ENCODE peak calls at places on chromosomes 12 and 14, in four cellular contexts. M is GM12878, K is K562, L is HepG2. Y is an unnamed sample.

GRCh38 chr12:87661770-87662402 is 367.3 kb downstream of the C12orf50 start:
- DNase-seq in L (no peak), K (no peak), M (no peak), Y (no peak)

GRCh38 chr12:26264215-26264838 is 69.0 kb downstream of the SSPN start:
- DNase-seq in K (no peak), M (no peak), L (no peak), Y (no peak)

GRCh38 chr12:26318661-26319068 is 123.3 kb downstream of the SSPN start:
- DNase-seq in L (peak; percentile 73), K (peak; percentile 51), M (no peak), Y (no peak)

GRCh38 chr12:8827551-8828347 is 5.3 kb downstream of the A2ML1 start:
- DNase-seq in M (no peak), L (no peak), K (no peak), Y (no peak)

GRCh38 chr12:26668847-26669246 is 164.1 kb downstream of the ITPR2 start:
- DNase-seq in M (no peak), K (no peak), L (peak; percentile 55), Y (no peak)

GRCh38 chr12:79886917-79887519 is 47.9 kb downstream of the PPP1R12A start:
- DNase-seq in L (peak; percentile 54), M (peak; percentile 23), K (peak; percentile 14), Y (no peak)

GRCh38 chr14:105420976-105421674 is 1.5 kb downstream of the MTA1 start:
- DNase-seq in K (no peak), M (no peak), L (no peak), Y (no peak)

GRCh38 chr12:113929312-113929989 is 36.7 kb downstream of the RBM19 start:
- DNase-seq in L (no peak), K (no peak), M (no peak), Y (no peak)

GRCh38 chr12:123655420-123655819 is 15.5 kb upstream of the TCTN2 start:
- DNase-seq in K (no peak), L (no peak), M (peak; percentile 48), Y (no peak)

GRCh38 chr14:104437703-104438102 is 141.9 kb upstream of the C14orf180 start:
- DNase-seq in L (no peak), K (no peak), M (no peak), Y (no peak)

GRCh38 chr12:18799561-18799960 is 61.6 kb downstream of the CAPZA3 start:
- DNase-seq in L (no peak), K (no peak), M (no peak), Y (no peak)

GRCh38 chr12:32885831-32886230 is 10.7 kb downstream of the PKP2 start:
- DNase-seq in M (no peak), L (no peak), K (no peak), Y (no peak)

GRCh38 chr12:2640709-2641108 is 154.1 kb upstream of the FKBP4 start:
- DNase-seq in L (no peak), K (peak; percentile 16), M (no peak), Y (peak; percentile 76)

DNA sequence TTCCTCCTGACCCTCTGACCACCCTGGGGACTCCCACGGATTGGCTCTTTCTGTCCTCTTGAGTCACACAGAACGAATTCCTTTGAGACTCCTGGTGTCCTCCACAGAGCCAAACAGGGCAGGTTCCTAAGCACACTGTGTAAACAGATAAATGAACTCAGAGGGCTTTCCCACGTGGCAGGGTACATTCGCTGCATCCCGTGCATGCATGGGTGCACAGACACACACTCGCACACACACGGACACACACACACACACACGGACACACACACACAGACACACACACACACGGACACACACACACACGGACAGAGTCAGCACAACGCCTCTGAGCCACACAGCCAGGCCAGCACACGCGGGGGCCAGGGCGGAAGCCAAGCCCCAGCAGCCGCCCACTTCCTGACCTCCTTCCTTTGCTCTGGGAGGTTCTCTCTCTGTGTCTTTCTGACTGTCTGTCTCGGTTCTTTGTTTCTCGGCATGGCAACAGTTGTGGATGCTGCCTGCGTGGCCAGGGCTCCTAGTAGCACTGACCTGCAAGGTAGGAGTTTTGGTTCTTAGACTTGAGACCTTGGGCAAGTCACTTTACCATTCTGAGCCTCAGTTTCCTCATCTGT is 706 bp downstream of the CRACR2A start:
- DNase-seq in K (peak; percentile 51), L (peak; percentile 13), M (peak; percentile 45), Y (no peak)
- TF ChIP-seq CHD4 in K (no peak), L (no peak), M (no peak), Y (no peak)

GRCh38 chr12:31222620-31223222 is 103.2 kb downstream of the SINHCAF start:
- DNase-seq in L (no peak), M (no peak), K (no peak), Y (no peak)

GRCh38 chr12:31220061-31220460 is 105.9 kb downstream of the SINHCAF start:
- DNase-seq in L (no peak), M (no peak), K (no peak), Y (no peak)

GRCh38 chr12:31221566-31221945 is 104.4 kb downstream of the SINHCAF start:
- DNase-seq in K (no peak), M (no peak), L (no peak), Y (no peak)

GRCh38 chr12:31219521-31219920 is 106.4 kb downstream of the SINHCAF start:
- DNase-seq in L (no peak), M (no peak), K (no peak), Y (no peak)

DNA sequence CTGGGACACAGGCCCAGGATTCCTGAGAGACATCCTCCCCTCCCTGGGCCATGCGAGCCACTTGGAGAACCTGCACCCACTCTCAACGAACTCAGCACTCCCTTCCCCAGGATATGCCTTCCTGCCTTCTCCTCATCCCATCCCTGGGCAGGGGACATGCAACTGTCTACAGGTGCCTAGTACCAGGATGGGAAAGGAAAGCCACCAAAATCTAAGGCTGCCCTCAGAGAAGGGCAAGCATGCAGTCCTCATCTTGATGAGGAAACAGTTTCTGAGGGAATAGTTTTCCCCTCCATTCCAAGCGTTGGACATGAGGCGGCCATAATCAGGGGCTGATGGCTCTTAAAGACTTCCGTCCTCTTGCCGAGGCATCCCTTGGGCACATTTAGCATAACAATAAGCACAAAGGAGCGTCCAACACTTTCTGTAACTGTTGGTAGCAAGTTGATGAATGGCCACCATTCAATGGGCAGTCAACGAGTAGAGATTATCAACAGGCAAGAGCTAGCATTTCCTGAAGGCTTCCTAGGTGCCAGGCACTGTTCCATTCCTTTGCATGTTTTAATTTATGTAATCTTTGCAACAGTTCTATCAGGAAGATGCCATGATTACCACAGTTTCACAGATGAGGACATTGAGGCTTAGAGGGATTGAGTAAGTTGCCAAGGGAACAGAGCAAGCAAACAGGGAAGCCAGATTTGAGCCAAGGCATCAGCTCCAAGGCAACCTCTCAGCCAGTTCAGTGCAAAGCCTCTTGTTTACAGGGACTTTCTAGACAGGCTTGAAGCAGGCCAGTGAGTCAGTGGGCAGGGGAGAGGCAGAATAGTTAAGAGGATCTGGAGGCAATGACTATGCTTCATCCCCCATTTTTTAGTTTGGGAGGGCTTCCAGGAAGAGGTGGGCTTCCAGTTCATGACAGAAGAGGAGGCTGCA is 105.1 kb downstream of the SINHCAF start:
- DNase-seq in K (no peak), M (no peak), L (no peak), Y (no peak)
- TF ChIP-seq CHD4 in K (no peak), M (no peak), L (no peak), Y (no peak)

GRCh38 chr14:63130531-63130930 is 73.7 kb upstream of the RHOJ start:
- DNase-seq in L (no peak), K (no peak), M (no peak), Y (no peak)

GRCh38 chr14:63134801-63135200 is 69.4 kb upstream of the RHOJ start:
- DNase-seq in L (no peak), K (no peak), M (no peak), Y (no peak)
- TF ChIP-seq CHD4 in L (no peak), K (no peak), M (no peak), Y (no peak)

DNA sequence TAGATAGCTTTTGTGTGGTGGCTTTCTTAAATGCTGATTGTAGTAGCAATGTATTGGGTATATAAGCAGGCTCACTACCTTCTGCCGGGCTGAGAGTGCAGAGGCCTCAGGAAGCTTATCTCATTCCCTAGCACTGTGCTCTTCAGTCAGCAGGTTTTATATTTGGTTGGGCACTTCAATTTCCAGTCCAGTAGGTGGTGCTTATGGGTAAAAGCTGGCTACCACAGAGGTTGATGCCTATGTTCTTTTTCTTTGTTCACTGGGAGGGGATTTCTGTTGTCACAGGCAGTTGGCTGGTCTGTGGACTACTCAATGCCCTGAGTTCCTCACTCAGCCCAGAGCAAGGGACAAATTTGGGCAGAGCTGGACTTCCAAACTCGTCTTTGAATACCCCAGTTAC is 43.0 kb upstream of the GLIPR1 start:
- DNase-seq in M (no peak), L (peak; percentile 39), K (no peak), Y (no peak)
- TF ChIP-seq CHD4 in M (no peak), L (no peak), K (no peak), Y (no peak)

DNA sequence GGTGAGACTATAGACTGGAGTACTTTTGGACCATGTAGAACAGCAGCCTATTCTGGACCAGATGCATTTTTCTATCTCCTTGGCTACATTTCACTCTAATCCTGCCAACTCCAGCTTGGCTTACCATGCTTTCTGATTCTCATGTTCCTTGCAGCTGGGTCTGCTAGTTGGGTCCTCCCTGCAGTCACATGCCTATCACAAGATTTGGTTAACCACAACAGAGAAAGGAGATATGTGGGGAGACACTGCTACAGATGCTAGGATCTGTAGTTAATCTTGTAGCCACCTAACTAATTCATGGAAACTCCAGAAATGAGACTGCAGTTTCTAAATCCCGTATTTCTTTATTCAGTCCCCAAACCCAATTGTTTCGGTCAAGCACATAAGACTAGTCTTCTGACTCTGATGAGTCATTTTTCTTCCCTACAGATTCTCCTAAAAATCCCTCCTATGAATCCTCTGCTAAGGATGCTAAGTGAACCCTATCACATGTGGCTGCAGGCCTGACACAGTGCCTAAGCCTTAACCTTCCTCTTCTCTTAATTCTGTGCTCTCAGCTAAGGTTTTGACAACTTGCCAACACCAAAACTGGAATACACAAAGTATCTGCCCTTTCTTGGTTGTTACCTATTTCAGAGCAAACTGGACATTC is 410.6 kb downstream of the DAD1 start:
- DNase-seq in M (no peak), L (no peak), K (no peak), Y (no peak)
- TF ChIP-seq CHD4 in M (no peak), L (no peak), K (no peak), Y (no peak)

Y was measured in A549.